ENCODE peak calls at places on chromosomes 12 and 14, in nine cellular contexts. V, S, K, A, X, H, M, P and C are unnamed samples.

GRCh38 chr14:75249251-75249957 is 29.2 kb upstream of the FOS start:
- ATAC-seq in A (peak; percentile 73), V (peak; percentile 75), K (peak; percentile 77), H (peak; percentile 30), P (peak; percentile 82), S (no peak), M (peak; percentile 6), X (peak; percentile 94), C (peak; percentile 93)

GRCh38 chr12:89333564-89334252 is 18.6 kb downstream of the DUSP6 start:
- ATAC-seq in X (peak; percentile 95), S (peak; percentile 59), K (no peak), V (peak; percentile 81), P (peak; percentile 89), M (peak; percentile 78), H (peak; percentile 67), A (peak; percentile 84), C (no peak)

GRCh38 chr14:81418057-81418790 is 18.1 kb upstream of the STON2 start:
- ATAC-seq in A (no peak), X (no peak), K (no peak), P (no peak), V (no peak), M (no peak), S (no peak), H (no peak), C (no peak)

GRCh38 chr12:130846386-130846785 is 7.3 kb upstream of the STX2 start:
- ATAC-seq in K (no peak), H (no peak), P (no peak), A (peak; percentile 18), S (no peak), M (no peak), V (no peak), X (no peak), C (no peak)

GRCh38 chr12:115988629-115989563 is 288.6 kb downstream of the MED13L start:
- ATAC-seq in X (no peak), S (no peak), H (no peak), K (no peak), P (no peak), A (no peak), V (no peak), M (no peak), C (peak; percentile 51)

GRCh38 chr14:20197459-20197858 is 6.8 kb downstream of the OR11G2 start:
- ATAC-seq in P (no peak), X (no peak), M (no peak), S (peak; percentile 34), V (no peak), A (no peak), K (no peak), H (no peak), C (no peak)

GRCh38 chr12:95118138-95118787 is 44.8 kb upstream of the NR2C1 start:
- ATAC-seq in M (no peak), K (no peak), X (no peak), V (no peak), P (no peak), A (no peak), H (no peak), S (peak; percentile 71), C (no peak)

GRCh38 chr12:69101505-69101904 is 137.9 kb upstream of the CPSF6 start:
- ATAC-seq in P (no peak), V (no peak), S (no peak), A (no peak), M (no peak), H (no peak), K (no peak), X (no peak), C (no peak)

GRCh38 chr14:92973798-92974372 is 50.9 kb downstream of the CHGA start:
- ATAC-seq in P (no peak), H (peak; percentile 38), S (peak; percentile 2), X (no peak), M (peak; percentile 58), K (no peak), A (no peak), V (no peak), C (no peak)

GRCh38 chr12:12470751-12471300 is 91.8 kb downstream of the DUSP16 start:
- ATAC-seq in P (no peak), V (no peak), X (no peak), M (no peak), K (no peak), H (no peak), S (no peak), A (no peak), C (no peak)

GRCh38 chr14:89755816-89756215 is 198.7 kb downstream of the EFCAB11 start:
- ATAC-seq in S (no peak), K (no peak), V (no peak), A (no peak), H (peak; percentile 93), M (peak; percentile 22), X (no peak), P (no peak), C (no peak)

GRCh38 chr14:22476005-22476751 is 112.8 kb downstream of the DAD1 start:
- ATAC-seq in X (no peak), M (no peak), P (no peak), S (no peak), H (no peak), K (no peak), V (peak; percentile 30), A (no peak), C (peak; percentile 46)

GRCh38 chr14:50790568-50790967 is 40.4 kb downstream of the NIN start:
- ATAC-seq in S (no peak), P (no peak), X (no peak), M (peak; percentile 26), K (no peak), H (peak; percentile 30), V (no peak), A (no peak), C (peak; percentile 44)

GRCh38 chr14:91477388-91477787 is 32.7 kb downstream of the PPP4R3A start:
- ATAC-seq in A (no peak), K (no peak), S (no peak), V (no peak), X (no peak), M (no peak), H (no peak), P (no peak), C (no peak)

GRCh38 chr14:103499709-103500108 is 22.9 kb downstream of the CKB start:
- ATAC-seq in A (peak; percentile 63), H (no peak), X (peak; percentile 35), V (peak; percentile 13), P (peak; percentile 32), M (no peak), K (no peak), S (peak; percentile 74), C (no peak)